ENCODE peak calls at places on chromosomes 7 and 10, in nine cellular contexts. One of them, this sample, is unnamed.
A peak's percentile ranks its signal among the peaks of the same experiment; 100 is the strongest.

GRCh38 chr10:106495931-106496330 is 668.6 kb downstream of the SORCS1 start:
- DNase-seq in SK-N-SH: no peak
- DNase-seq in sigmoid colon: no peak
- DNase-seq in ovary: no peak
- DNase-seq in K562: no peak
- DNase-seq in A549: no peak
- DNase-seq in transverse colon: no peak
- DNase-seq in stomach: no peak
- DNase-seq in GM12878: no peak
- DNase-seq in this sample: no peak

GRCh38 chr10:79237801-79238520 is 109.3 kb upstream of the PPIF start:
- DNase-seq in transverse colon: no peak
- DNase-seq in stomach: no peak
- DNase-seq in A549: no peak
- DNase-seq in GM12878: no peak
- DNase-seq in sigmoid colon: no peak
- DNase-seq in K562: no peak
- DNase-seq in SK-N-SH: peak; percentile 52
- DNase-seq in ovary: no peak
- DNase-seq in this sample: no peak

GRCh38 chr7:145624618-145625017 is 492.0 kb upstream of the CNTNAP2 start:
- DNase-seq in sigmoid colon: no peak
- DNase-seq in transverse colon: no peak
- DNase-seq in A549: no peak
- DNase-seq in stomach: no peak
- DNase-seq in SK-N-SH: no peak
- DNase-seq in ovary: no peak
- DNase-seq in K562: no peak
- DNase-seq in GM12878: no peak
- DNase-seq in this sample: no peak

GRCh38 chr7:133582766-133583523 is 330.1 kb downstream of the EXOC4 start:
- DNase-seq in stomach: no peak
- DNase-seq in sigmoid colon: no peak
- DNase-seq in SK-N-SH: no peak
- DNase-seq in A549: no peak
- DNase-seq in transverse colon: no peak
- DNase-seq in K562: no peak
- DNase-seq in ovary: no peak
- DNase-seq in GM12878: no peak
- DNase-seq in this sample: no peak

GRCh38 chr10:115772606-115773005 is 500.4 kb downstream of the GFRA1 start:
- DNase-seq in stomach: no peak
- DNase-seq in sigmoid colon: no peak
- DNase-seq in A549: peak; percentile 2
- DNase-seq in GM12878: no peak
- DNase-seq in transverse colon: no peak
- DNase-seq in ovary: no peak
- DNase-seq in SK-N-SH: no peak
- DNase-seq in K562: no peak
- DNase-seq in this sample: no peak

GRCh38 chr10:22568928-22569327 is 145.4 kb downstream of the PIP4K2A start:
- DNase-seq in transverse colon: no peak
- DNase-seq in ovary: no peak
- DNase-seq in sigmoid colon: no peak
- DNase-seq in stomach: no peak
- DNase-seq in K562: no peak
- DNase-seq in GM12878: no peak
- DNase-seq in A549: no peak
- DNase-seq in SK-N-SH: no peak
- DNase-seq in this sample: no peak

GRCh38 chr10:14325325-14325955 is 5.3 kb downstream of the FRMD4A start:
- DNase-seq in ovary: peak; percentile 46
- DNase-seq in GM12878: no peak
- DNase-seq in transverse colon: peak; percentile 23
- DNase-seq in SK-N-SH: no peak
- DNase-seq in stomach: peak; percentile 67
- DNase-seq in K562: peak; percentile 56
- DNase-seq in A549: peak; percentile 18
- DNase-seq in sigmoid colon: no peak
- DNase-seq in this sample: peak; percentile 68

GRCh38 chr7:26307226-26307625 is 15.6 kb downstream of the SNX10 start:
- DNase-seq in K562: no peak
- DNase-seq in GM12878: no peak
- DNase-seq in A549: no peak
- DNase-seq in transverse colon: peak; percentile 23
- DNase-seq in ovary: no peak
- DNase-seq in sigmoid colon: no peak
- DNase-seq in stomach: no peak
- DNase-seq in SK-N-SH: no peak
- DNase-seq in this sample: no peak

GRCh38 chr10:49010295-49010694 is 70.7 kb upstream of the LRRC18 start:
- DNase-seq in GM12878: no peak
- DNase-seq in sigmoid colon: no peak
- DNase-seq in stomach: no peak
- DNase-seq in transverse colon: no peak
- DNase-seq in ovary: no peak
- DNase-seq in SK-N-SH: no peak
- DNase-seq in K562: no peak
- DNase-seq in A549: no peak
- DNase-seq in this sample: no peak

GRCh38 chr10:49008056-49008455 is 68.4 kb upstream of the LRRC18 start:
- DNase-seq in sigmoid colon: no peak
- DNase-seq in ovary: no peak
- DNase-seq in GM12878: no peak
- DNase-seq in transverse colon: no peak
- DNase-seq in stomach: no peak
- DNase-seq in SK-N-SH: no peak
- DNase-seq in A549: no peak
- DNase-seq in K562: no peak
- DNase-seq in this sample: no peak

GRCh38 chr10:49010831-49011230 is 71.2 kb upstream of the LRRC18 start:
- DNase-seq in transverse colon: no peak
- DNase-seq in SK-N-SH: no peak
- DNase-seq in stomach: no peak
- DNase-seq in ovary: no peak
- DNase-seq in K562: no peak
- DNase-seq in A549: no peak
- DNase-seq in GM12878: no peak
- DNase-seq in sigmoid colon: no peak
- DNase-seq in this sample: no peak

GRCh38 chr10:49008505-49009202 is 69.0 kb upstream of the LRRC18 start:
- DNase-seq in K562: no peak
- DNase-seq in transverse colon: no peak
- DNase-seq in A549: no peak
- DNase-seq in GM12878: no peak
- DNase-seq in sigmoid colon: no peak
- DNase-seq in stomach: no peak
- DNase-seq in SK-N-SH: peak; percentile 45
- DNase-seq in ovary: no peak
- DNase-seq in this sample: no peak

DNA sequence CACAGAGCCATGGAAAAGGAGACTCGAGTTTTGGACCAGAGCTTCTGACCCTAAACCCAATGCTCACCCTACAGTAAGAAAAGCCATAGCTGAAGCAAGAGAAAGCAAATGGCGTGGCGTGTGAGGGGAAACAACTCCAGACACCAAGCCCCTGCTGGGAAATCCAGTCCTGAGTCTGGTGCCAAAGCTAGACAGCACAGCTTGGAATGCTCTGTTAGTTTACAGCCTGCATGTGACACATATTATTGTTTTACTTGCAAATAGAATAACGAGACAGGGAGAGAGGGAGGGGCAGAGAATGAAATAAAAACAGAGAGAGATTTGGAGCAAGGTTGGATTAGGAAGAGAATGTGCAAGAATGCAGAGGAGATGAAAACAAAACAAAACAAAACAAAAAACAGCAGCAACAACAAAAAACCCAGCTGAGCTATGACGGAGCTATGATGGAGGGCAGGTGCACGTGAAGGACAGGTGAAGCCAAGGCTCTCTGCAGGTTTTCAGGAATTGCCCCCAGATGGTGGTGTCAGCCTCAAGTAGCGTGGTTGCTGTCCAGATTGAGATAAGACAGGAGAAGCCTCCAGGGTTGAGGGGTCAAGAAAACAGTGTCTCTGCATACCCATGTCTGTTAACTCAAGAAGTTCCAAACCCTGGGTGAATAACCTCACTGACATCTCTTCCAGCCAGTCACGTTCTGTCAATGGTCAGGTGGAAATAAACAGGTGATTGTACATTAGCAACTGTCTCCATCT is 69.8 kb upstream of the LRRC18 start:
- DNase-seq in SK-N-SH: no peak
- DNase-seq in transverse colon: no peak
- DNase-seq in A549: no peak
- DNase-seq in GM12878: no peak
- DNase-seq in ovary: no peak
- DNase-seq in K562: no peak
- DNase-seq in sigmoid colon: no peak
- DNase-seq in stomach: no peak
- DNase-seq in this sample: no peak
- TF ChIP-seq EP300 in SK-N-SH: no peak
- TF ChIP-seq EP300 in transverse colon: no peak
- TF ChIP-seq EP300 in A549: no peak
- TF ChIP-seq EP300 in GM12878: no peak
- TF ChIP-seq EP300 in ovary: no peak
- TF ChIP-seq EP300 in K562: no peak
- TF ChIP-seq EP300 in sigmoid colon: no peak
- TF ChIP-seq EP300 in stomach: no peak
- TF ChIP-seq EP300 in this sample: no peak

GRCh38 chr7:44884553-44885393 is 557 bp downstream of the PURB start:
- DNase-seq in K562: peak; percentile 52
- DNase-seq in transverse colon: peak; percentile 59
- DNase-seq in A549: no peak
- DNase-seq in SK-N-SH: peak; percentile 72
- DNase-seq in GM12878: no peak
- DNase-seq in ovary: peak; percentile 74
- DNase-seq in sigmoid colon: peak; percentile 82
- DNase-seq in stomach: peak; percentile 55
- DNase-seq in this sample: no peak
- TF ChIP-seq EP300 in K562: no peak
- TF ChIP-seq EP300 in transverse colon: no peak
- TF ChIP-seq EP300 in A549: no peak
- TF ChIP-seq EP300 in SK-N-SH: no peak
- TF ChIP-seq EP300 in GM12878: no peak
- TF ChIP-seq EP300 in ovary: no peak
- TF ChIP-seq EP300 in sigmoid colon: no peak
- TF ChIP-seq EP300 in stomach: no peak
- TF ChIP-seq EP300 in this sample: no peak

GRCh38 chr7:123941391-123942180 is 16.5 kb downstream of the SPAM1 start:
- DNase-seq in stomach: no peak
- DNase-seq in ovary: no peak
- DNase-seq in A549: no peak
- DNase-seq in sigmoid colon: no peak
- DNase-seq in transverse colon: no peak
- DNase-seq in GM12878: no peak
- DNase-seq in SK-N-SH: no peak
- DNase-seq in K562: no peak
- DNase-seq in this sample: no peak

GRCh38 chr7:123944395-123944794 is 19.4 kb downstream of the SPAM1 start:
- DNase-seq in K562: no peak
- DNase-seq in transverse colon: no peak
- DNase-seq in A549: no peak
- DNase-seq in sigmoid colon: no peak
- DNase-seq in SK-N-SH: no peak
- DNase-seq in GM12878: no peak
- DNase-seq in ovary: no peak
- DNase-seq in stomach: no peak
- DNase-seq in this sample: no peak

GRCh38 chr7:123936388-123936787 is 11.3 kb downstream of the SPAM1 start:
- DNase-seq in GM12878: no peak
- DNase-seq in stomach: no peak
- DNase-seq in sigmoid colon: no peak
- DNase-seq in SK-N-SH: no peak
- DNase-seq in transverse colon: no peak
- DNase-seq in ovary: no peak
- DNase-seq in K562: no peak
- DNase-seq in A549: no peak
- DNase-seq in this sample: no peak

GRCh38 chr7:123935436-123936381 is 10.7 kb downstream of the SPAM1 start:
- DNase-seq in GM12878: no peak
- DNase-seq in SK-N-SH: no peak
- DNase-seq in stomach: no peak
- DNase-seq in A549: no peak
- DNase-seq in sigmoid colon: no peak
- DNase-seq in K562: no peak
- DNase-seq in ovary: no peak
- DNase-seq in transverse colon: no peak
- DNase-seq in this sample: no peak

GRCh38 chr7:123939784-123940183 is 14.7 kb downstream of the SPAM1 start:
- DNase-seq in ovary: no peak
- DNase-seq in A549: no peak
- DNase-seq in sigmoid colon: no peak
- DNase-seq in K562: no peak
- DNase-seq in transverse colon: no peak
- DNase-seq in GM12878: no peak
- DNase-seq in stomach: no peak
- DNase-seq in SK-N-SH: no peak
- DNase-seq in this sample: no peak
- TF ChIP-seq EP300 in ovary: no peak
- TF ChIP-seq EP300 in A549: no peak
- TF ChIP-seq EP300 in sigmoid colon: no peak
- TF ChIP-seq EP300 in K562: no peak
- TF ChIP-seq EP300 in transverse colon: no peak
- TF ChIP-seq EP300 in GM12878: no peak
- TF ChIP-seq EP300 in stomach: no peak
- TF ChIP-seq EP300 in SK-N-SH: no peak
- TF ChIP-seq EP300 in this sample: no peak

GRCh38 chr10:7491949-7492659 is 81.3 kb upstream of the SFMBT2 start:
- DNase-seq in K562: no peak
- DNase-seq in transverse colon: no peak
- DNase-seq in A549: no peak
- DNase-seq in stomach: no peak
- DNase-seq in ovary: no peak
- DNase-seq in sigmoid colon: no peak
- DNase-seq in SK-N-SH: no peak
- DNase-seq in GM12878: peak; percentile 74
- DNase-seq in this sample: no peak

GRCh38 chr10:7485267-7485601 is 74.4 kb upstream of the SFMBT2 start:
- DNase-seq in ovary: no peak
- DNase-seq in sigmoid colon: no peak
- DNase-seq in transverse colon: no peak
- DNase-seq in GM12878: no peak
- DNase-seq in stomach: no peak
- DNase-seq in SK-N-SH: no peak
- DNase-seq in K562: no peak
- DNase-seq in A549: no peak
- DNase-seq in this sample: no peak

GRCh38 chr10:7486533-7486932 is 75.7 kb upstream of the SFMBT2 start:
- DNase-seq in GM12878: no peak
- DNase-seq in SK-N-SH: no peak
- DNase-seq in stomach: no peak
- DNase-seq in transverse colon: no peak
- DNase-seq in sigmoid colon: no peak
- DNase-seq in ovary: no peak
- DNase-seq in K562: no peak
- DNase-seq in A549: no peak
- DNase-seq in this sample: no peak

GRCh38 chr10:7491230-7491629 is 80.4 kb upstream of the SFMBT2 start:
- DNase-seq in transverse colon: no peak
- DNase-seq in sigmoid colon: no peak
- DNase-seq in SK-N-SH: no peak
- DNase-seq in GM12878: no peak
- DNase-seq in A549: no peak
- DNase-seq in ovary: no peak
- DNase-seq in K562: no peak
- DNase-seq in stomach: no peak
- DNase-seq in this sample: no peak

GRCh38 chr10:7488418-7488829 is 77.6 kb upstream of the SFMBT2 start:
- DNase-seq in sigmoid colon: peak; percentile 86
- DNase-seq in SK-N-SH: no peak
- DNase-seq in K562: no peak
- DNase-seq in A549: no peak
- DNase-seq in transverse colon: peak; percentile 39
- DNase-seq in GM12878: no peak
- DNase-seq in stomach: no peak
- DNase-seq in ovary: peak; percentile 86
- DNase-seq in this sample: no peak
- TF ChIP-seq EP300 in sigmoid colon: no peak
- TF ChIP-seq EP300 in SK-N-SH: no peak
- TF ChIP-seq EP300 in K562: no peak
- TF ChIP-seq EP300 in A549: no peak
- TF ChIP-seq EP300 in transverse colon: peak; percentile 12
- TF ChIP-seq EP300 in GM12878: no peak
- TF ChIP-seq EP300 in stomach: no peak
- TF ChIP-seq EP300 in ovary: no peak
- TF ChIP-seq EP300 in this sample: no peak